ENCODE peak calls at places on chromosomes 16 and 17, in five cellular contexts. B, F, X, P and S are unnamed samples.

GRCh38 chr16:282944-283744 is at the start of gene PDIA2:
- DNase-seq in B (no peak), F (no peak), X (no peak), P (no peak), S (no peak)

GRCh38 chr17:40311575-40311974 is 2.6 kb downstream of the RARA start:
- DNase-seq in B (peak; percentile 89), F (peak; percentile 54), X (peak; percentile 82), P (peak; percentile 54), S (peak; percentile 68)

GRCh38 chr16:76910931-76911330 is 280.1 kb upstream of the MON1B start:
- DNase-seq in B (no peak), F (peak; percentile 26), X (no peak), P (peak; percentile 70), S (peak; percentile 68)

GRCh38 chr17:28338056-28338768 is 2.7 kb downstream of the TNFAIP1 start:
- DNase-seq in B (no peak), F (peak; percentile 43), X (no peak), P (no peak), S (peak; percentile 59)

GRCh38 chr17:32527146-32527545 is 40.4 kb downstream of the CDK5R1 start:
- DNase-seq in B (no peak), F (no peak), X (no peak), P (no peak), S (peak; percentile 21)

GRCh38 chr17:61475726-61476125 is 23.5 kb downstream of the TBX4 start:
- DNase-seq in B (peak; percentile 13), F (peak; percentile 90), X (peak; percentile 41), P (peak; percentile 85), S (peak; percentile 63)

GRCh38 chr17:39376434-39376833 is 25.0 kb downstream of the FBXL20 start:
- DNase-seq in B (no peak), F (no peak), X (no peak), P (no peak), S (peak; percentile 5)

GRCh38 chr17:63699638-63700527 is at the start of gene LIMD2:
- DNase-seq in B (peak; percentile 73), F (peak; percentile 49), X (peak; percentile 84), P (no peak), S (peak; percentile 20)

GRCh38 chr17:16259926-16260325 is 42.9 kb downstream of the PIGL start:
- DNase-seq in B (no peak), F (no peak), X (no peak), P (no peak), S (no peak)
- H3K4me3 ChIP-seq in B (no peak overlapping the region), F (no peak overlapping the region), X (no peak overlapping the region), P (no peak overlapping the region), S (no peak overlapping the region)

DNA sequence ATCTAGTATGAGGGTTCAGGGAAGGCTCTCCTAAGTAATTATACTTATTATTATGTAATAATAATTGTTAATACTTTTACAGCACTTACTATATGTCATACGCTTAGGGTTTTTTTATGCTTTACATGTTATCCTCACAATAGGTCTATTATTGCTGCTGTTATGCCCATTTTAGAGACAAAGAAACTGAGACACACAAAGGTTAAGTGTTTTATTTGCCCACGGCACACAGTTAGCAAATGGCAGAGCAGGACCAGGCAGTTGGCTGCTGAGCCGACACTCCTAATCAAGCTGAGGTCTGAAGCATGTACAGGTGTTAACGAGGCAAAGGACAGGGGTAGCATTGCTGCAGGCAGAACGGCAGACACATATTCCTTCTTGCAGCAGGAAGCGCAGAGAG is 443.5 kb downstream of the GRIN2A start:
- DNase-seq in B (no peak), F (no peak), X (no peak), P (no peak), S (no peak)
- TF ChIP-seq CTCF in B (no peak), F (no peak), X (no peak), P (no peak), S (no peak)

GRCh38 chr17:42997390-42997983 is 732 bp upstream of the RPL27 start:
- DNase-seq in B (no peak), F (no peak), X (no peak), P (no peak), S (no peak)
- H3K4me3 ChIP-seq in B (peak overlapping the region; percentile 74), F (peak overlapping the region; percentile 35), X (peak overlapping the region; percentile 91), P (peak overlapping the region; percentile 30), S (peak overlapping the region; percentile 41)

DNA sequence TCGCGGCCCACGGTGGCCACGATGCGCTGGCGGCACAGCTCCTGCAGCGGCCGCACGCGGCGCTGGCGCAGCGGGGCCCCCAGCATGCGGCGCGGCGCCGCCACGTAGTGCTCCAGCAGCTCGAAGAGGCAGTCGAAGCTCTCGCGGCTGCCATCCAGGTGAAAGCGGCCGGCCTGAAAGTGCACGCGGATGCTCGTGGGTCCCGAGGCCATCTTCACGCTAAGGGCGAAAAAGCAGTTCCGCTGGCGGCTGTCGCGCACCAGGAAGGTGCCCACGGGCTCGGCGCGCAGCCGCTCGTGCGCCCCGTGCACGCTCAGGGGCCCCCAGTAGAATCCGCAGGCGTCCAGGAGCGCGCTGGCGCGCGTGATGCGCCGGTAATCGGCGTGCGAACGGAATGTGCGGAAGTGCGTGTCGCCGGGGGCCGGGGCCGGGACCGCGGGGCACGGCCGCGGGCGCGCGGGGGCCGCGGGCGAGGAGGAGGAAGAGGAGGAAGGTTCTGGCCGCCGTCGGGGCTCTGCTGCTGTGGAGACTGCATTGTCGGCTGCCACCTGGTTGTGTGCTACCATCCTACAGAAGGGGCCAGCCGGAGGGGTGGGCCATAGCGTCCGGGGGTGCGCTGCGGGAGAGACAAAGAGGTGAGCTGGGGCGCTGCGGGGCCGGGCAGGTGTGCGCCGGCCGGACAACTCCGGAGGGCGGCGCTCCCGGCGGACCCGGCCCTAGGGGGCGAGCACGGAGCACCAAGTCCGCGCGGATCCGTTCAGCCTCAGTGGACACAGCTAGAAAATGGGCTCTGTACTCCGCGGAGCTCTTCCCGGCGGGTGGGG is 879 bp downstream of the SOCS1 start:
- DNase-seq in B (peak; percentile 74), F (peak; percentile 77), X (peak; percentile 80), P (peak; percentile 63), S (peak; percentile 41)
- TF ChIP-seq CTCF in B (no peak), F (no peak), X (no peak), P (no peak), S (no peak)

DNA sequence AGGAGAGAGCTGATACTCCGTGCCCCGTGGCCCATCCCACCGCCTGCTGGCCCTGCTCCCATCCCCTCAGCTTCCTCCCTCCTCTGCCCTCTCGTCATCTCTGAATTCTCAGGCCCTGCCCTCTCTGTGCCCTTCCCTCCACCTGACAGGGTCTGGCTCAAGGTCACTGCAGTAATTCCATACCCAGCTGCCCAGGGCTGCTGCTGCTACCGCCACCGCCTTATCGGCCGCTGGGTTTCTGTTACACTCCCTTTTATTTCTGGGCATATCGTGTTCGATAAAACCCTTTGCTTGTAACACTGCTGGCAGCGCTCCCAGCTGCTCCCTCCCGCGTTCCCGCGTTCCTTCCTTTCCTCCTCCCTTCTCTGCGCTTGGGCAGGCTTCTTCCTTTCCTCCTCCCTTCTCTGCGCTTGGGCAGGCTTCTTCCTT is 1.2 kb downstream of the EPN3 start:
- DNase-seq in B (no peak), F (peak; percentile 72), X (no peak), P (no peak), S (peak; percentile 31)
- H3K4me3 ChIP-seq in B (no peak overlapping the region), F (no peak overlapping the region), X (no peak overlapping the region), P (peak overlapping the region; percentile 77), S (no peak overlapping the region)

DNA sequence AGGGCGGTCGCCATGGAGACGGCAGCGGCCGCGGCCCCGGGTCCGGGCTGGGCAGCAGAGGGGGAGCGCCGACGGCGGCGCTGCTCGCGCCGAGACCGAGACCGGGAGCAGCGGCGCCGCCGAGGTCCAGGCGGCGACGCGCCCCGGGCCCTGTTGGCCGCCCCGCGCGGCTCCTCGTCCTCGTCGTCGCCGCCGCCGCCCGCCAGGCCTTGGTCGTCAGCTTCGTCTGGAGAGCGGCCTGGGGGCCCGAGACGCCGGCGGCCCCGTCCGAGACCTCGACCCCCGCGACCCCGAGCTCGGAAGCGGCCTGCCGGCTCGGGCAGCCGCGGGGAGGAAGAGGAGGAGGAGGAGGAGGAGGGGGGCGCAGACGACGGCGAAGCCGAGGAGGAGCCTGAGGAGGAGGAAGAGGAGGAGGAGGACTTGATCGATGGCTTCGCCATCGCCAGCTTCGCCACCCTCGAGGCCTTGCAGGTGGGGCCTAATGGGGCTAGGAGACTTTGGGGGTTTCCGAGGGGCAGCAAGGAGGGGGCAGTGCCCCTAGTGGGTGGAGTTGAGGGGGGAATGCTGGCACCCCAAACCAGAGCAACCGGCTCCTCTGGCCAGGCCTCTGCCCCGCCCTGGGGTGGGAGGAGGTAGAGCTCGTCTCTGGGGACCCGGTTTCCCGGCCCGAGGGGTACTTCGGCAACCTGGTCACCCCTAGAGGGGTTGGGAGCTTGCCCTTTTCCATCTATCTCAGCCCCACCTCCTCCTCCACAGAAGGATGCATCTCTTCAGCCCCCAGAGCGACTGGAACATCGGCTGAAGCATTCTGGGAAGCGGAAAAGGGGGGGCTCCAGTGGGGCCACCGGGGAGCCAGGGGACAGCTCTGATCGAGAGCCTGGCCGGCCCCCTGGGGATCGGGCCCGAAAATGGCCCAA is 1.5 kb downstream of the FBRS start:
- DNase-seq in B (no peak), F (peak; percentile 54), X (peak; percentile 73), P (peak; percentile 42), S (peak; percentile 28)
- TF ChIP-seq CTCF in B (no peak), F (no peak), X (no peak), P (peak; percentile 17), S (peak; percentile 8)

DNA sequence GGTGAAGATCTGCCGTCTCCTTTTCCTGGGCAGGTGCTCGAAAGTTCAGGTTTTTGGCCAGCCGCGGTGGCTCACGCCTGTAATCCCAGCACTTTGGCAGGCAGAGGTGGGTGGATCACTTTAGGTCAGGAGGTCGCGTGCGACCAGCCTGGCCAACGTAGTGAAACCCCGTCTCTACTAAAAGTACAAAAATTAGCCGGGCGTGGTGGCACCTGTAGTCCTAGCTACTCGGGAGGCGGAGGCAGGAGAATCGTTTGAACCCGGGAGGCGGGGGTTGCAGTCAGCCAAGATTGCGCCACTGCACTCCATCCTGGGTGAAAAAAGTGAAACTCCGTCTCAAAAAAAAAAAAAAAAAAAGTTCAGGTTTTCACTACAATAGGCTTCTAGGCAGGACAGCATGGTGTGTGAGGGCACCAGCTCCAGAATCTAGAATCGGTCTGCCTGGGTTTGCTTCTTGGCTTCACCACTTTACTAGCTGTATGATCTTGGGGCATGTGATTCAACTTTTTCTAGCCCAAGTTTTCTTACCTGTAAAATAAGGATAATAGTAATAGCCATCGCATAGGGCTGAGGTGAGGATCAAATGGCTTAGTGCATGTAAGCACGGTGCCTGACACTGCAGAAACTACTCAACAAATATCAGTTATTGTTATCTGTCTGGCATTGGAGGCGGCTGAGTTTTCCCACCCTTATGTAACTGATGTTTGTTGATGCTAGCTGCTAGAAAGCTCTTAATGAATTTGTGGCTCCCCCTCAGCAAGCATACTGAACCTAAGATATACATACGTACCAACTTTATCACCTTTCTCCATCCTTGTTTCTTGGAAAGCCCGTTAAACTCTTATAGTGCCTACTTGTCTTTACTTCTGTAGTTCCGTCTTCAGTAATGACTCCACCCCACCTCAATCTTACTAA is 1.3 kb downstream of the PSMD12 start:
- DNase-seq in B (no peak), F (no peak), X (no peak), P (no peak), S (no peak)
- H3K4me3 ChIP-seq in B (peak overlapping the region; percentile 80), F (peak overlapping the region; percentile 78), X (peak overlapping the region; percentile 94), P (peak overlapping the region; percentile 93), S (peak overlapping the region; percentile 98)

GRCh38 chr17:58270476-58271290 is 10.1 kb downstream of the MPO start:
- DNase-seq in B (no peak), F (no peak), X (peak; percentile 47), P (no peak), S (no peak)
- TF ChIP-seq CTCF in B (no peak), F (no peak), X (peak; percentile 19), P (peak; percentile 34), S (no peak)

GRCh38 chr17:76501827-76502307 is 644 bp upstream of the RHBDF2 start:
- DNase-seq in B (no peak), F (no peak), X (no peak), P (no peak), S (no peak)
- H3K4me3 ChIP-seq in B (peak overlapping the region; percentile 79), F (peak overlapping the region; percentile 61), X (peak overlapping the region; percentile 82), P (no peak overlapping the region), S (peak overlapping the region; percentile 65)